ENCODE peak calls at places on chromosomes 16 and 17, in five cellular contexts. T is GM23338, S is transverse colon, Z is HepG2, Y is stomach. D is an unnamed sample.

GRCh38 chr17:56523042-56523441 is 70.5 kb upstream of the NOG start:
- DNase-seq in S (no peak), Z (no peak), Y (no peak), T (no peak), D (no peak)

GRCh38 chr17:68054296-68054900 is 18.9 kb downstream of the KPNA2 start:
- DNase-seq in Y (peak; percentile 32), S (no peak), T (no peak), Z (no peak), D (peak; percentile 40)

GRCh38 chr16:76278976-76279375 is 1.8 kb downstream of the CNTNAP4 start:
- DNase-seq in Z (peak; percentile 13), T (peak; percentile 70), S (no peak), Y (no peak), D (no peak)

GRCh38 chr16:12092347-12092882 is 115.9 kb downstream of the SNX29 start:
- DNase-seq in Z (peak; percentile 38), Y (no peak), S (no peak), T (no peak), D (no peak)

GRCh38 chr17:19417611-19418010 is 6.6 kb downstream of the RNF112 start:
- DNase-seq in Y (no peak), Z (no peak), S (no peak), T (no peak), D (no peak)

GRCh38 chr16:10180771-10181163 is 1.5 kb downstream of the GRIN2A start:
- DNase-seq in T (peak; percentile 97), Y (no peak), Z (peak; percentile 57), S (no peak), D (no peak)

GRCh38 chr17:61414141-61414935 is 14.7 kb downstream of the TBX2 start:
- DNase-seq in S (no peak), T (no peak), Z (no peak), Y (peak; percentile 25), D (no peak)

GRCh38 chr17:51807460-51807859 is 351.1 kb downstream of the CA10 start:
- DNase-seq in Y (no peak), T (no peak), Z (no peak), S (no peak), D (no peak)

GRCh38 chr17:67443931-67444597 is 67.0 kb downstream of the PITPNC1 start:
- DNase-seq in Y (no peak), T (no peak), S (no peak), Z (no peak), D (no peak)

DNA sequence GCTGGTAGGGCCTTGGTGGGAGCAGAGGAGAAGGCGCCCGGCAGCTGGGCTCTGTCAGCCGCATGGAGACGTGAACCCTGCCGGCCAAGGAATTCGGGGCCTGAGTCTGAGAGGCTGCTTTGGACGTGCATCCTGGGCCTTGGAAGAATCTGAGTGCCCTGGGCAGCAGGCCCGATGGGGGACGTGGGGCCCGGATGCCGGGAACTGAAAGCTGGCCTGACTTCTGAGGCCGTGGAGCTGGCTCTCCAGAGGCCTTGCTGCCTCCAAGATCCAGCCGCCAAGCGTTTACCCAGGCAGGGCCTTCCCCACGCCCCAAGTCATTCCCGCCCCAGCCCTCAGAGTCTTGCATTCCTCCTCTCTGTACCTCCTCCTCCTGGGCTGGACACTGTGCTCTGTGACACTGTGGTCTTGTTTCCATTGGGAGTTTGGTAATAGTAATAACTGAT is 37.2 kb downstream of the NKD1 start:
- DNase-seq in S (peak; percentile 63), T (no peak), Y (peak; percentile 40), Z (no peak), D (no peak)
- TF ChIP-seq POLR2AphosphoS5 in S (peak; percentile 52), T (no peak), Y (peak; percentile 56), Z (no peak), D (no peak)

DNA sequence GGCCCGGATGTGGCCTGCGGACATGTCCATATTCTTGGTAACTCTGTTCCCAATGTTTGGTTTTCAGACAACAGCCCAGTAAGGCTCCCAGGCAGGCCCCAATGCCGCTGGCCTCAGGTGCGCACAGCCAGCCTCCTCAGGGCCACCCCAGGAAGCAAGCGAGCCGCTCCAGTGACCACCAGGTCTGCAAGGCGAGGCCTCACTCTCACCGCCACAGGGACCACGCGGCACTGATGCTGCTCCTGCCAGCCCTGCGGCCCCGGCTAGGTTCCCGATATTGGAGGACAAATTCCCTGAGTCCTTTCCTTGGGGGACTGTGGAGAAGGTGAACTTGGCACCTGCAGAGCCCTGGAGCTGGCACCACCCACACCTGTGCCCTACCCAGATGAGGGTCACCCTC is 19.0 kb downstream of the PDIA2 start:
- DNase-seq in Y (no peak), T (no peak), Z (no peak), S (no peak), D (no peak)
- H3K27ac ChIP-seq in Y (no peak overlapping the region), T (no peak overlapping the region), Z (no peak overlapping the region), S (no peak overlapping the region), D (no peak overlapping the region)

GRCh38 chr16:9054460-9054859 is 37.0 kb upstream of the HAPSTR1 start:
- DNase-seq in T (no peak), Z (no peak), S (no peak), Y (no peak), D (no peak)

GRCh38 chr16:9055661-9056060 is 35.8 kb upstream of the HAPSTR1 start:
- DNase-seq in S (no peak), T (no peak), Y (no peak), Z (peak; percentile 39), D (no peak)

GRCh38 chr16:9050102-9050830 is 41.2 kb upstream of the HAPSTR1 start:
- DNase-seq in S (no peak), T (peak; percentile 93), Z (peak; percentile 52), Y (no peak), D (no peak)

GRCh38 chr16:9055115-9055514 is 36.3 kb upstream of the HAPSTR1 start:
- DNase-seq in S (no peak), Y (no peak), T (no peak), Z (no peak), D (no peak)

DNA sequence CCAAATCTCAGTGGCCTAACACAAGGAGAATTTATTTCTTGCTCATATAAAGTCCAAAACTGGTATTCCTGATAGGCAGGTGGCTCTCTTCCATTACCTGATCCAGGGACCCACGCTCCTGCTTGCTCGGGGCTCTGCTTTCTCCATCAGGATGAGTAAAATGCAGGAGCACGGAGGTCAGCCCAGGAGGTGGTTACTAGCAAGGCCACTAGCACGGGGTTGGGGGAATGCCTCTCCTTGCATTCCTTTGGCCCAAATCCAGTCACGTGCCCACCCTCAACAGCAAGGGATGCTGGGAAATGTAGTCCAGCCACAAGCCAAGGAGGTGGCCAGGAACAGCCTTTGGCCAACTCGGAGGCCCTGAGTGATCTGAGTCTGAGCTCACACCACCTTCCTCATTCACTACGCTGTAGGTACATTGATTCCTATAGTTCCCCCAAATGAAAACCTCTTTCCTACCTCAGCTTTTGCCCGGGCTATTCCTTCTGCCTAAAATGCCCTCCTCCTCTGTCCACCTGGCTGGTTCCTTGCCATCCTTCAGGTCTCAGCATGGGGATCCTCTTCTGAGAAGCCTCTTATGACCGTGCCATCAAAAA is 38.3 kb upstream of the HAPSTR1 start:
- DNase-seq in S (peak; percentile 49), Z (peak; percentile 92), Y (peak; percentile 43), T (peak; percentile 99), D (no peak)
- TF ChIP-seq POLR2AphosphoS5 in S (no peak), Z (peak; percentile 67), Y (no peak), T (peak; percentile 88), D (no peak)

GRCh38 chr16:4682616-4683254 is 10.6 kb upstream of the NUDT16L1 start:
- DNase-seq in S (no peak), Y (peak; percentile 79), T (peak; percentile 90), Z (peak; percentile 65), D (no peak)

GRCh38 chr16:4682084-4682581 is 11.2 kb upstream of the NUDT16L1 start:
- DNase-seq in S (no peak), T (no peak), Z (no peak), Y (no peak), D (no peak)

GRCh38 chr16:4680673-4681470 is 12.5 kb upstream of the NUDT16L1 start:
- DNase-seq in T (no peak), S (no peak), Z (no peak), Y (peak; percentile 54), D (no peak)

GRCh38 chr16:4679854-4680636 is 13.3 kb upstream of the NUDT16L1 start:
- DNase-seq in T (no peak), S (peak; percentile 73), Z (no peak), Y (peak; percentile 91), D (no peak)

GRCh38 chr16:4681471-4682083 is 11.8 kb upstream of the NUDT16L1 start:
- DNase-seq in Y (no peak), Z (no peak), T (no peak), S (no peak), D (no peak)
- H3K27ac ChIP-seq in Y (peak overlapping the region; percentile 87), Z (no peak overlapping the region), T (no peak overlapping the region), S (no peak overlapping the region), D (no peak overlapping the region)

GRCh38 chr16:87582966-87583325 is 19.4 kb upstream of the JPH3 start:
- DNase-seq in S (no peak), T (no peak), Z (no peak), Y (no peak), D (no peak)

GRCh38 chr16:87582221-87582965 is 19.9 kb upstream of the JPH3 start:
- DNase-seq in T (peak; percentile 44), Z (no peak), Y (no peak), S (peak; percentile 21), D (no peak)

GRCh38 chr16:87583453-87584131 is 18.7 kb upstream of the JPH3 start:
- DNase-seq in T (peak; percentile 50), S (no peak), Z (no peak), Y (no peak), D (no peak)

GRCh38 chr16:87580855-87581261 is 21.4 kb upstream of the JPH3 start:
- DNase-seq in Y (no peak), S (no peak), Z (no peak), T (peak; percentile 36), D (no peak)

GRCh38 chr16:87581867-87582220 is 20.5 kb upstream of the JPH3 start:
- DNase-seq in Z (peak; percentile 39), Y (peak; percentile 56), S (peak; percentile 60), T (no peak), D (no peak)
- TF ChIP-seq POLR2AphosphoS5 in Z (no peak), Y (peak; percentile 72), S (peak; percentile 69), T (no peak), D (no peak)

DNA sequence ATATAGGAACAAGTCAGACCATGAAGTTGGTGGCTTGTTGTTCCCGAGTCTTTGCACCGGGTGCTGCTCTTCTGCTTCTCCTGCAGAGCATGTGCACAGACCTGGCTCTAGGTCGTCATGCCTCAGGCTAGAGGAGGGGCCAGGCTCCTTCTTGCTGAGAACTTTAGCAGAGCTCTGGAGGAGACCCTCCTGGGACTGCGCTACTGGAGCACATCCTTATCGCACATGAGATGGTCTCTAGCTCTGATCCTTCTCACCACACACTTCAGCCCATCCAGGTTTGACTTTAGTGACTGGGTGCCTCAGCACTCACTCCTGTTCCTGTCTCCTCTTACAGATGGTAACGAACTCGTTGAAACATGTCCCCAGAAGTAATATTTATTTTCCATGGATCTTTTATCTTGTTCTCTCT is 14.9 kb downstream of the FOXK2 start:
- DNase-seq in S (no peak), Z (no peak), Y (no peak), T (no peak), D (no peak)
- H3K27ac ChIP-seq in S (peak overlapping the region; percentile 90), Z (peak overlapping the region; percentile 23), Y (no peak overlapping the region), T (peak overlapping the region; percentile 2), D (peak overlapping the region; percentile 4)

DNA sequence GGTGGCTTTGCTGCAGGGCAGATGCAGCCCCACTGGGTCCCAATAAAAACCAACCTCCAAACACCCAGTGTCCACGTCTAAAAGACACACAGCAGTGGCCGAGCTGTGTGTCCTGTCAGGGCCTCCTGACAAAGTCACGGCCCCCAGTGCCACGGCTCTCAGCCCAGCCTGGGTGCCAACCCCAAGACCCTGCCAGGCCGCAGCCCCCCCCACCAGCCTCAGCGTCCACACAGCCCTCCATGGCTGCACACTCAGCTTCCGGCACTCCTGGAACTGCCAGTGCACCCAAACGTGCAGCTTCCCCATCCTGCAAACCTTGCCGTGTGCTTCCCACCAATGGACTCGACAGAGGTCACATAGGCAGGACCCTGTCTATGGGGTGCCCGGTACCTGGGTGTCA is 3.6 kb upstream of the CCDC154 start:
- DNase-seq in Z (no peak), Y (no peak), S (no peak), T (no peak), D (no peak)
- TF ChIP-seq POLR2AphosphoS5 in Z (no peak), Y (no peak), S (no peak), T (no peak), D (no peak)